ENCODE peak calls at places on chromosomes 13 and 19, in ten cellular contexts. W is choroid plexus epithelial cell; X is astrocyte of the spinal cord; U is dorsolateral prefrontal cortex; L is CD8-positive, alpha-beta T cell; T is pancreas; P is AG09309; G is IMR-90; I is CD8-positive, alpha-beta memory T cell; A is fibroblast of pulmonary artery. B is an unnamed sample.
A peak's percentile ranks its signal among the peaks of the same experiment; 100 is the strongest.

GRCh38 chr13:33510350-33510749 is 224.8 kb upstream of the STARD13 start:
- DNase-seq in U (no peak), P (no peak), W (no peak), A (no peak), G (no peak), X (no peak), L (no peak), I (no peak), T (no peak), B (no peak)

GRCh38 chr13:42685762-42686560 is 95.4 kb upstream of the FAM216B start:
- DNase-seq in A (peak; percentile 12), P (no peak), U (no peak), W (peak; percentile 33), L (no peak), X (no peak), T (no peak), G (no peak), I (no peak), B (no peak)

GRCh38 chr13:97328222-97328790 is 105.7 kb upstream of the RAP2A start:
- DNase-seq in T (no peak), W (peak; percentile 77), I (no peak), G (peak; percentile 86), U (peak; percentile 66), A (peak; percentile 79), L (no peak), X (peak; percentile 65), P (peak; percentile 41), B (no peak)

GRCh38 chr19:31981545-31981944 is 363.9 kb upstream of the ZNF507 start:
- DNase-seq in X (no peak), P (no peak), I (no peak), L (no peak), A (no peak), T (no peak), W (no peak), U (no peak), G (no peak), B (no peak)

GRCh38 chr13:46666727-46667456 is 113.9 kb downstream of the LRCH1 start:
- DNase-seq in P (no peak), U (no peak), X (no peak), L (no peak), I (no peak), W (no peak), G (no peak), T (no peak), A (no peak), B (no peak)

GRCh38 chr13:89375839-89376238 is 1704.7 kb downstream of the SLITRK5 start:
- DNase-seq in A (peak; percentile 93), L (no peak), X (peak; percentile 80), G (peak; percentile 63), U (no peak), T (no peak), I (no peak), P (no peak), W (peak; percentile 92), B (no peak)

GRCh38 chr13:28340272-28340793 is 154.6 kb downstream of the FLT1 start:
- DNase-seq in X (no peak), L (no peak), G (peak; percentile 66), A (no peak), T (no peak), U (no peak), W (no peak), P (no peak), I (no peak), B (no peak)

GRCh38 chr19:40533508-40533907 is 43.2 kb upstream of the SHKBP1 start:
- DNase-seq in A (no peak), W (peak; percentile 9), I (no peak), U (no peak), P (no peak), G (no peak), L (no peak), T (no peak), X (no peak), B (no peak)

DNA sequence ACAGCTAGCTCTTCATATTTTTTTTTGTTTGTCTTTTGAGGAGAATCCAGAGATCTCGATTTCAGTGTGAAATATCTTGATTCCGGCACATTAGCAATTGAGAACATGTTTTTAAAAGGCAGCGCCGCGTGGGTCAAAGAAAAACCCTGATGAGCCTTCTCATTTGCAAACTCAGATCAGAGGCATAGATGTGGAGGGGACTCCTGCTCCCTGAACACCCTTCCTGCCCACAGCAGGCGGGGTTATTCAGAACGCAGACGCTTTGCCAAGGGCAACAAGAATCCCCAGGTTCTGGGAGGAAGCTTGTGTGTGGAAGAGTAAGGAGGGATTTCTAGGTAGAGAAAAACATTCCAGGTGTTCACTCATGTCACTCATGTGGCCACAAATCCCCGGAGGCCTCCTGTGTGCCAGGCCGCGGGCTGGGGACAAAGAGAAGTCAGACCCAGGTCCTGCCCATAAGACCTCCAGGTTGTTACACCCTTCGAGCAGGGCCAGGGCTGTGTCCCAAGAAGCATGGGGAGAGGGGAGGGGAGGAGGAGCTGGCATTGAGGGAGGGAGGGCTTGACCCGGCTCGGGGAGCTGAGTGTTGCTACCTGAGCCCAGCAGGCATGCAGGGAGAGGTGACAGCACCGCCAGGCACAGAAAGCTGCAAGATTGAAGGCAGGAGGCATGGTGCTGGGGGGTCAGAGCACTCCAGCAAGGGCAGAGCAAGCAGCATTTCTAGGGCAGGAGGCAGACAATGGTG is 15.9 kb upstream of the IGLON5 start:
- DNase-seq in T (no peak), X (no peak), U (no peak), L (no peak), W (no peak), P (no peak), G (no peak), A (no peak), I (no peak), B (no peak)
- H3K4me3 ChIP-seq in T (no peak overlapping the region), X (no peak overlapping the region), U (no peak overlapping the region), L (no peak overlapping the region), W (no peak overlapping the region), P (no peak overlapping the region), G (no peak overlapping the region), A (no peak overlapping the region), I (no peak overlapping the region), B (no peak overlapping the region)

GRCh38 chr19:47881757-47882156 is 4.4 kb downstream of the SULT2A1 start:
- DNase-seq in X (no peak), I (no peak), U (no peak), L (no peak), G (no peak), W (no peak), A (no peak), T (no peak), P (no peak), B (no peak)
- H3K4me3 ChIP-seq in X (no peak overlapping the region), I (no peak overlapping the region), U (no peak overlapping the region), L (no peak overlapping the region), G (no peak overlapping the region), W (no peak overlapping the region), A (no peak overlapping the region), T (no peak overlapping the region), P (no peak overlapping the region), B (no peak overlapping the region)

GRCh38 chr19:17327654-17328516 is 6.8 kb downstream of the ANO8 start:
- DNase-seq in G (no peak), P (no peak), T (no peak), X (no peak), I (peak; percentile 48), W (peak; percentile 89), A (peak; percentile 65), L (peak; percentile 51), U (no peak), B (no peak)

GRCh38 chr19:17327068-17327653 is 7.5 kb downstream of the ANO8 start:
- DNase-seq in U (no peak), A (no peak), T (no peak), I (no peak), G (no peak), W (no peak), L (no peak), P (no peak), X (no peak), B (no peak)

GRCh38 chr19:17329061-17329767 is 5.4 kb downstream of the ANO8 start:
- DNase-seq in X (no peak), L (no peak), T (no peak), P (no peak), W (no peak), I (no peak), A (no peak), G (no peak), U (no peak), B (no peak)

GRCh38 chr19:17329768-17330545 is 4.7 kb downstream of the ANO8 start:
- DNase-seq in T (no peak), W (no peak), U (no peak), L (no peak), A (no peak), G (no peak), P (no peak), I (no peak), X (no peak), B (no peak)

DNA sequence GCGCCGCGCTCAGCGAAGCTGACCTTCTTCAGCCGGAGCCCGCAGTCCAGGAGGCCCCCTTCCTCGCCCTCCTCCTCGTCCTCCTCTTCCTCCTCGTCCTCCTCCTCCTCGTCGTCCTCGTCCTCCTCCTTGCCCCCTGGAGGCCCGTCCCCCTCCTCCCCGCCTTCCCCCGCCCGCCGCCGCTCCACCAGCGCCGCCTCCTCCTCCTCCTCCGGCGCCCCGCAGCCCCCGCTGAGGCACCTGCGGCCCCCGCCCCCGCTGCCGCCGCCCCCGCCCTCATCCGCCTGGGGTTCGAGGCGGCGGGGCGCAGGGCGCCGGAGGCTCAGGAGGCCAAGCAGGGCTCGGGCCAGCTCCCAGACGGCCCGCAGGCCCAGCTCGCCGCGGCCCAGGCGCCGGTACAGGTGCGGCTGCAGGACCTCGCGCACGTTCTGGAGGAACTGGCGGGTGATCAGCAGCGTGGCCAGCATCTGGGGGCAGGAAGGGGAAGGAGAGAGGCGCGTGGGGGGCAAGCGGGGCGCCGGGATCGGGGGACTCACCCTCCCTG is 6.1 kb downstream of the ANO8 start:
- DNase-seq in W (no peak), G (no peak), A (no peak), U (no peak), L (peak; percentile 50), X (no peak), T (no peak), P (no peak), I (peak; percentile 33), B (no peak)
- H3K4me3 ChIP-seq in W (peak overlapping the region; percentile 44), G (no peak overlapping the region), A (peak overlapping the region; percentile 3), U (no peak overlapping the region), L (peak overlapping the region; percentile 73), X (no peak overlapping the region), T (peak overlapping the region; percentile 28), P (no peak overlapping the region), I (peak overlapping the region; percentile 61), B (no peak overlapping the region)

GRCh38 chr19:3504723-3505122 is 1.4 kb upstream of the FZR1 start:
- DNase-seq in T (no peak), W (no peak), G (no peak), I (no peak), A (peak; percentile 22), X (no peak), P (no peak), U (no peak), L (no peak), B (no peak)

GRCh38 chr19:3503036-3503572 is 2.6 kb upstream of the DOHH start:
- DNase-seq in P (no peak), G (peak; percentile 78), A (peak; percentile 33), I (no peak), U (no peak), T (no peak), L (no peak), W (peak; percentile 46), X (no peak), B (no peak)

GRCh38 chr19:3506384-3507340 is 551 bp downstream of the FZR1 start:
- DNase-seq in A (no peak), G (no peak), T (peak; percentile 58), X (no peak), U (no peak), P (no peak), W (peak; percentile 32), L (peak; percentile 48), I (peak; percentile 38), B (no peak)

GRCh38 chr19:3507371-3508120 is 1.4 kb downstream of the FZR1 start:
- DNase-seq in W (no peak), X (no peak), L (peak; percentile 64), G (no peak), A (no peak), U (peak; percentile 26), I (no peak), T (no peak), P (no peak), B (no peak)

GRCh38 chr19:3505598-3506383 is at the start of gene FZR1:
- DNase-seq in T (peak; percentile 98), I (peak; percentile 100), L (peak; percentile 99), G (peak; percentile 98), W (peak; percentile 99), X (peak; percentile 99), U (peak; percentile 99), A (peak; percentile 99), P (peak; percentile 86), B (peak; percentile 99)
- H3K4me3 ChIP-seq in T (peak within 1 kb of the TSS; percentile 84), I (peak within 1 kb of the TSS; percentile 73), L (peak within 1 kb of the TSS; percentile 76), G (peak within 1 kb of the TSS; percentile 68), W (peak within 1 kb of the TSS; percentile 86), X (peak within 1 kb of the TSS; percentile 90), U (peak within 1 kb of the TSS; percentile 90), A (peak within 1 kb of the TSS; percentile 85), P (peak within 1 kb of the TSS; percentile 83), B (peak within 1 kb of the TSS; percentile 79)